ENCODE peak calls at places on chromosomes 5 and 9, in four cellular contexts. One of them, this sample, is unnamed.

GRCh38 chr5:30781642-30782041 is 411.8 kb upstream of the CDH6 start:
- DNase-seq in transverse colon: no peak
- DNase-seq in lung: no peak
- DNase-seq in tibial nerve: no peak
- DNase-seq in this sample: no peak

GRCh38 chr9:5425006-5425628 is 12.6 kb downstream of the PLGRKT start:
- DNase-seq in transverse colon: no peak
- DNase-seq in lung: no peak
- DNase-seq in tibial nerve: no peak
- DNase-seq in this sample: no peak

GRCh38 chr9:128818839-128819715 is 777 bp downstream of the ENDOG start:
- DNase-seq in transverse colon: peak; percentile 43
- DNase-seq in lung: no peak
- DNase-seq in tibial nerve: no peak
- DNase-seq in this sample: no peak

GRCh38 chr9:33329117-33329563 is 38.8 kb downstream of the NFX1 start:
- DNase-seq in transverse colon: peak; percentile 81
- DNase-seq in lung: peak; percentile 82
- DNase-seq in tibial nerve: no peak
- DNase-seq in this sample: peak; percentile 98

GRCh38 chr5:82967072-82967471 is 110.1 kb downstream of the TMEM167A start:
- DNase-seq in transverse colon: no peak
- DNase-seq in lung: no peak
- DNase-seq in tibial nerve: no peak
- DNase-seq in this sample: no peak

GRCh38 chr9:33913541-33913940 is 96.6 kb downstream of the UBE2R2 start:
- DNase-seq in transverse colon: no peak
- DNase-seq in lung: no peak
- DNase-seq in tibial nerve: no peak
- DNase-seq in this sample: no peak

GRCh38 chr5:15252331-15252730 is 247.6 kb upstream of the FBXL7 start:
- DNase-seq in transverse colon: no peak
- DNase-seq in lung: no peak
- DNase-seq in tibial nerve: no peak
- DNase-seq in this sample: no peak

GRCh38 chr5:120817044-120817985 is 353.2 kb downstream of the PRR16 start:
- DNase-seq in transverse colon: no peak
- DNase-seq in lung: no peak
- DNase-seq in tibial nerve: no peak
- DNase-seq in this sample: no peak

GRCh38 chr9:135779571-135779970 is 77.6 kb downstream of the KCNT1 start:
- DNase-seq in transverse colon: no peak
- DNase-seq in lung: no peak
- DNase-seq in tibial nerve: no peak
- DNase-seq in this sample: no peak

GRCh38 chr5:143770430-143770829 is 41.5 kb upstream of the HMHB1 start:
- DNase-seq in transverse colon: no peak
- DNase-seq in lung: no peak
- DNase-seq in tibial nerve: no peak
- DNase-seq in this sample: no peak
- TF ChIP-seq CTCF in transverse colon: no peak
- TF ChIP-seq CTCF in lung: no peak
- TF ChIP-seq CTCF in tibial nerve: no peak
- TF ChIP-seq CTCF in this sample: no peak

GRCh38 chr9:7976856-7977255 is 177.3 kb upstream of the DMAC1 start:
- DNase-seq in transverse colon: no peak
- DNase-seq in lung: no peak
- DNase-seq in tibial nerve: no peak
- DNase-seq in this sample: no peak

GRCh38 chr9:7979591-7979990 is 180.0 kb upstream of the DMAC1 start:
- DNase-seq in transverse colon: no peak
- DNase-seq in lung: no peak
- DNase-seq in tibial nerve: no peak
- DNase-seq in this sample: no peak

GRCh38 chr9:7974335-7975005 is 174.9 kb upstream of the DMAC1 start:
- DNase-seq in transverse colon: no peak
- DNase-seq in lung: no peak
- DNase-seq in tibial nerve: no peak
- DNase-seq in this sample: no peak

GRCh38 chr9:7976167-7976755 is 176.7 kb upstream of the DMAC1 start:
- DNase-seq in transverse colon: peak; percentile 15
- DNase-seq in lung: no peak
- DNase-seq in tibial nerve: no peak
- DNase-seq in this sample: no peak

GRCh38 chr9:7977586-7977985 is 178.0 kb upstream of the DMAC1 start:
- DNase-seq in transverse colon: no peak
- DNase-seq in lung: no peak
- DNase-seq in tibial nerve: no peak
- DNase-seq in this sample: no peak
- H3K4me1 ChIP-seq in transverse colon: no peaks in the 10 kb centered on the region
- H3K4me1 ChIP-seq in lung: no peaks in the 10 kb centered on the region
- H3K4me1 ChIP-seq in tibial nerve: no peaks in the 10 kb centered on the region
- H3K4me1 ChIP-seq in this sample: no peaks in the 10 kb centered on the region

GRCh38 chr5:137630216-137630971 is 105.5 kb downstream of the KLHL3 start:
- DNase-seq in transverse colon: no peak
- DNase-seq in lung: peak; percentile 16
- DNase-seq in tibial nerve: no peak
- DNase-seq in this sample: no peak

GRCh38 chr5:137630972-137631370 is 104.9 kb downstream of the KLHL3 start:
- DNase-seq in transverse colon: no peak
- DNase-seq in lung: peak; percentile 15
- DNase-seq in tibial nerve: no peak
- DNase-seq in this sample: no peak

GRCh38 chr5:137631453-137631852 is 104.4 kb downstream of the KLHL3 start:
- DNase-seq in transverse colon: no peak
- DNase-seq in lung: no peak
- DNase-seq in tibial nerve: no peak
- DNase-seq in this sample: no peak

GRCh38 chr5:137633896-137634295 is 102.0 kb downstream of the KLHL3 start:
- DNase-seq in transverse colon: no peak
- DNase-seq in lung: peak; percentile 21
- DNase-seq in tibial nerve: no peak
- DNase-seq in this sample: no peak

DNA sequence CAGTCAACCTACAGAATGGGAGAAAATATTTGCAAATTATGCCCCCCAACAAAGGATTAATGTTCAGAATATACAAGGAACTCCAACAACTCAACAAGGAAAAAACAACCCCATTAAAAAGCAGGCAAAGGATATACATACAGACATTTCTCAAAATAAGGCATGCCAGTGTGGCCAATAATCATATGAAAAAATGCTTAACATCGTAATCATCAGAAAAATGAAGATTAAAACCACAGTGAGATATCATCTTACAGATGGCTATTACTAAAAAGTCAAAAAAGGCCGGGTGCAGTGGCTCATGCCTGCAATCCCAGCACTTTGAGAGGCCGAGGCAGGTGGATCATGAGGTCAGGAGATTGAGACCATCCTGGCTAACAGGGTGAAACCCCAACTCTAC is 103.2 kb downstream of the KLHL3 start:
- DNase-seq in transverse colon: no peak
- DNase-seq in lung: no peak
- DNase-seq in tibial nerve: no peak
- DNase-seq in this sample: no peak
- TF ChIP-seq CTCF in transverse colon: no peak
- TF ChIP-seq CTCF in lung: no peak
- TF ChIP-seq CTCF in tibial nerve: no peak
- TF ChIP-seq CTCF in this sample: no peak

DNA sequence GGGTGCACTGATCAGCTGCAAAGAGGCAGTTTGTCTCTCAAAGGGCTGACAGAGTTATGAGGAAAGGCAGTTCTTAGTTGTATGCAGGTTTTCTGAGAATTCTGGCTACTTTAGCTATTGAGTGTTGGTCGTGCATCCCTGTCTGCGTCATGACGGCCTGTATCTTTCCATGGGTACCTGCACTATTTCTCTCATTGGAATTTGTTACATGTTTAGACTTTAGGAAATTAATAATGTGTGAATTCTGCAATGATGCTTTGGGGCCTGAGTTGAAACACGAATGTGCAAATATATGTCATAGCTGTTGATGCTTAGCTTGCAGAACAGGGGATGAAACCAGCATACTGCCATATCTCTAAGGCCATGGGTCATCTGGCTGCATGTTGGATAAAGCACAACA is 18.1 kb downstream of the OR2S2 start:
- DNase-seq in transverse colon: no peak
- DNase-seq in lung: no peak
- DNase-seq in tibial nerve: no peak
- DNase-seq in this sample: no peak
- H3K4me1 ChIP-seq in transverse colon: peaks cover 14% of the 10 kb centered on the region
- H3K4me1 ChIP-seq in lung: no peaks in the 10 kb centered on the region
- H3K4me1 ChIP-seq in tibial nerve: peaks cover 34% of the 10 kb centered on the region
- H3K4me1 ChIP-seq in this sample: no peaks in the 10 kb centered on the region